ENCODE peak calls at places on chromosomes 4 and X, in four cellular contexts. W is aorta, K is breast epithelium, G is endodermal cell. D is an unnamed sample. For H3K27me3, H3K4me1 and H3K36me3, the result is how much of the 10 kb centered on the place peaks cover.

GRCh38 chr4:98510757-98511517 is 147.5 kb downstream of the TSPAN5 start:
- DNase-seq in W (no peak), K (no peak), G (no peak), D (no peak)

GRCh38 chr4:10320130-10320529 is 137.1 kb downstream of the ZNF518B start:
- DNase-seq in W (no peak), K (no peak), G (no peak), D (no peak)

GRCh38 chr4:72977936-72978485 is 91.5 kb downstream of the COX18 start:
- DNase-seq in W (no peak), K (no peak), G (no peak), D (no peak)

GRCh38 chrX:107714196-107714811 is 61.3 kb downstream of the TSC22D3 start:
- DNase-seq in W (peak), K (no peak), G (peak), D (peak)

GRCh38 chr4:2402053-2402452 is 16.4 kb downstream of the ZFYVE28 start:
- DNase-seq in W (peak), K (peak), G (peak), D (no peak)

GRCh38 chr4:126727461-126727860 is 905.3 kb upstream of the INTU start:
- DNase-seq in W (no peak), K (no peak), G (no peak), D (no peak)

GRCh38 chr4:143714290-143714625 is 13.8 kb upstream of the FREM3 start:
- DNase-seq in W (no peak), K (no peak), G (no peak), D (no peak)

GRCh38 chr4:1763550-1764080 is 29.5 kb upstream of the FGFR3 start:
- DNase-seq in W (no peak), K (no peak), G (peak), D (no peak)

GRCh38 chrX:87003031-87003430 is 514.6 kb upstream of the KLHL4 start:
- DNase-seq in W (no peak), K (no peak), G (no peak), D (no peak)

GRCh38 chr4:150886597-150886996 is 128.5 kb downstream of the LRBA start:
- DNase-seq in W (no peak), K (no peak), G (no peak), D (no peak)

GRCh38 chr4:128107766-128108165 is 46.7 kb downstream of the LARP1B start:
- DNase-seq in W (no peak), K (no peak), G (no peak), D (no peak)

GRCh38 chr4:112956458-112956857 is 93.0 kb upstream of the ANK2 start:
- DNase-seq in W (no peak), K (no peak), G (no peak), D (no peak)

GRCh38 chrX:96715412-96715940 is 30.8 kb downstream of the DIAPH2 start:
- DNase-seq in W (no peak), K (no peak), G (no peak), D (no peak)

GRCh38 chr4:38560763-38561558 is 103.0 kb upstream of the KLF3 start:
- DNase-seq in W (no peak), K (no peak), G (no peak), D (peak)

GRCh38 chr4:153684182-153685073 is at the start of gene TLR2:
- DNase-seq in W (peak), K (peak), G (peak), D (peak)

GRCh38 chrX:126994011-126994410 is 174.5 kb downstream of the PRR32 start:
- DNase-seq in W (no peak), K (no peak), G (no peak), D (no peak)

GRCh38 chr4:8340721-8341680 is 71.4 kb downstream of the HTRA3 start:
- DNase-seq in W (no peak), K (peak), G (peak), D (no peak)

GRCh38 chr4:3729188-3729884 is 36.8 kb upstream of the ADRA2C start:
- DNase-seq in W (no peak), K (no peak), G (no peak), D (no peak)

GRCh38 chrX:137566746-137567473 is 983 bp downstream of the ZIC3 start:
- DNase-seq in W (no peak), K (no peak), G (peak), D (no peak)

GRCh38 chr4:134632056-134632455 is 430.5 kb upstream of the PABPC4L start:
- DNase-seq in W (no peak), K (no peak), G (no peak), D (no peak)

GRCh38 chrX:25012793-25013592 is 2.8 kb downstream of the ARX start:
- DNase-seq in W (no peak), K (no peak), G (peak), D (no peak)

GRCh38 chr4:121168865-121169281 is 4.8 kb upstream of the TNIP3 start:
- DNase-seq in W (no peak), K (no peak), G (no peak), D (no peak)

GRCh38 chr4:2007804-2008670 is 737 bp downstream of the NELFA start:
- DNase-seq in W (peak), K (no peak), G (peak), D (no peak)

GRCh38 chrX:102711872-102712215 is 404 bp upstream of the GPRASP2 start:
- DNase-seq in W (no peak), K (no peak), G (peak), D (no peak)

GRCh38 chr4:1318488-1319213 is 28.4 kb upstream of the UVSSA start:
- DNase-seq in W (peak), K (no peak), G (peak), D (no peak)

GRCh38 chrX:23331701-23332100 is 2.9 kb upstream of the PTCHD1 start:
- DNase-seq in W (no peak), K (no peak), G (no peak), D (no peak)
- H3K27me3 ChIP-seq in W (under half), K (half or more), G (half or more), D (under half)

DNA sequence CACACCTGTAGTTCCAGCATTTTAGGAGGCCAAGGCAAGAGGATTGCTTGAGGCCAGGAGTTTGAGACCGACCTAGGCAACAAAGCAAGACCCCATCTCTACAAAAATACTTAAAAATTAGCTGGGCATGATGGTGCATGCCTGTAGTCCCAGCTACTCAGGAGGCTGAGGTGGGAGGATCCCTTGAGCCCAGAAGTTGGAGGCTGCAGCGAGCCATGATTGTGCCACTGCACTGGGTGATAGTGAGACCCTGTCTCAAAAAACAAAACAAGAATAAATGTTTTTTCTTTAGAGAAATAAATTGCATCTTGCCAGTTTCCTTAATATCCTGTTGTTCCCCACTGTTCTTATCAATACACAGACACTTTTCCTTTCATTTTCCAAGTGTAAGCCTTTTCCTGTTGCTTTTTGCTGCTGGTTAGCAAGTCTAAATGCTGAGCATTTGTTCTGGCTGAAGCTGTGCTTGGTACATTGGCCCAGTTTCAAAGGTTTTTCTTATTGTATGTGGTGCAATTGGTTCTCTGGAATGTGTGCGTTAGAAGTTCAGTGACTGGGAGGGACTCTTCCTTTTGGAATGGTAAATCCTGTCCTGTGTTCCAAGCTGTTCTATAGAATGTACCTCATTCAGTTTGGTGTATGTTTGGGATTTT is 98.2 kb downstream of the AFF1 start:
- DNase-seq in W (no peak), K (no peak), G (no peak), D (no peak)
- H3K4me1 ChIP-seq in W (under half), K (under half), G (half or more), D (half or more)

DNA sequence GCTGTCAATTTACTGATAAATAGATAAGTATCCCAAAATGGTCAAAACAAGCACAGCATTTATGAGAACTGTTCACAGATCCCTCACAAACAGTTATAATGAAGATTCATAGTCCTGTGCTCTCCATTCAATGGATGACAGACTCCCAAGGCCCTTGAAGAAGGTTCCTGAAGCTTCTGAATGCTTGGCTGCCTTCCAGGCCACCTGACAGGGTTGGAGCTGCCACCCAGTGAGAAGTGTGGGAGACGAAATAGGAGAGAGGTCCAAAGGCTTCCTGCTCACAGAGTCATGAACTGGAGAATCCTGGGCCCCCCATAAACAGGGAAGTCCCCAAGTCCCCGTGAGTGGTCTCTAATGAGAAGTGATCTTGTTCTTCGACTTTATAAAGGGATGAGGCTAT is 26.0 kb upstream of the ANXA3 start:
- DNase-seq in W (no peak), K (no peak), G (no peak), D (no peak)
- H3K36me3 ChIP-seq in W (under half), K (under half), G (under half), D (under half)

GRCh38 chr4:4852591-4853362 is 6.7 kb upstream of the MSX1 start:
- DNase-seq in W (peak), K (no peak), G (peak), D (no peak)
- H3K27me3 ChIP-seq in W (under half), K (half or more), G (half or more), D (under half)

DNA sequence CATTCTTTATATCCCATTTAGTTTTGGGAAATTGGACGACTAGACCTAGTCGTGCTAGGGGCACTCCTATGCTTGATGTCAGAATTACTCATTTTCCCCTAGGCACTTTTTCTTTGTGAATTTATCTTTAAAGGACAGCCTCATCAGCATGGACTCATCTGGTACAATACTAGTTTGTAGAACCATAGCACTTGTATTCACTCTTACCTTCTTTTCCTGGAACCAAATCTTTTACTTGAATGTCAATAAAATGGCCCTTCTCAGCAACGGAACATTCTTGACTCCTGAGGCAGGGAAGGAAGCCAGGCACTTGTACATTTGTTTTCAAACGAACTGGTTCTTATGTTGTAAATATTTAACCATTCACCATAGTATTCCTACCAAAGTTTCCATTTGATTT is 187.1 kb downstream of the SHROOM3 start:
- DNase-seq in W (no peak), K (no peak), G (no peak), D (no peak)
- H3K4me1 ChIP-seq in W (under half), K (under half), G (under half), D (under half)

DNA sequence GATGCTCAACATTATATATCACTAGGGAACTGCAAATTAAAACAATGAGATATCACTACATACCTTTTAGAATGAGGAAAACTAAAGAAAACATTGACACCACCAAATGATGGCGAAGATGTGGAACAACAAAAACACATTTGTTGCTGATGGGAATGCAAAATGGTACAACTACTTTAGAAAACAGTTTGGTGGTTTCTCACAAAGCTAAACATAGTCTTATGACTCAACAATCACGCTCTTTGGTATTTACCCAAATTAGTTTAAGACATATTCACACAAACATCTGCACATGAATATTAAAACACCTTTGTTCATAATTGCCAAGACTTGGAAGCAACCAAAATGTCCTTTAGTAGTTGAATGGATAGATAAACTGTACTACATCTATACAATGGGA is 53.2 kb downstream of the USO1 start:
- DNase-seq in W (no peak), K (no peak), G (no peak), D (no peak)
- H3K36me3 ChIP-seq in W (under half), K (under half), G (half or more), D (under half)

D was measured in CD4-positive, alpha-beta memory T cell.